ENCODE peak calls at places on chromosomes 1 and 21, in ten cellular contexts. U is right atrium auricular region; I is CD8-positive, alpha-beta T cell; D is lower lobe of right lung; X is nephron progenitor cell; C is colonic mucosa; H is GM10248; S is heart right ventricle; O is mammary epithelial cell; W is neural crest cell. P is an unnamed sample.

GRCh38 chr21:35338281-35338680 is 289.2 kb upstream of the RUNX1 start:
- DNase-seq in U (no peak), I (no peak), D (no peak), X (no peak), C (no peak), H (no peak), S (no peak), O (no peak), W (no peak), P (no peak)

GRCh38 chr1:92168657-92169056 is 49.1 kb upstream of the C1orf146 start:
- DNase-seq in U (no peak), I (no peak), D (no peak), X (no peak), C (no peak), H (no peak), S (no peak), O (no peak), W (no peak), P (no peak)

GRCh38 chr1:16324456-16324890 is 27.8 kb downstream of the FBXO42 start:
- DNase-seq in U (no peak), I (no peak), D (no peak), X (no peak), C (no peak), H (no peak), S (peak), O (peak), W (no peak), P (no peak)

GRCh38 chr1:31306278-31306677 is 9.4 kb downstream of the ZCCHC17 start:
- DNase-seq in U (no peak), I (no peak), D (no peak), X (no peak), C (no peak), H (no peak), S (no peak), O (peak), W (no peak), P (no peak)

GRCh38 chr1:29682171-29682917 is 446.0 kb downstream of the PTPRU start:
- DNase-seq in U (peak), I (peak), D (no peak), X (no peak), C (peak), H (no peak), S (peak), O (no peak), W (no peak), P (no peak)

GRCh38 chr1:168373869-168374268 is 93.2 kb downstream of the TBX19 start:
- DNase-seq in U (no peak), I (no peak), D (no peak), X (no peak), C (no peak), H (no peak), S (no peak), O (no peak), W (no peak), P (no peak)

GRCh38 chr1:61412601-61413000 is 312.3 kb downstream of the TM2D1 start:
- DNase-seq in U (no peak), I (no peak), D (no peak), X (no peak), C (no peak), H (no peak), S (no peak), O (no peak), W (no peak), P (no peak)

GRCh38 chr1:53319296-53320101 is 8.4 kb downstream of the LRP8 start:
- DNase-seq in U (no peak), I (no peak), D (peak), X (no peak), C (no peak), H (no peak), S (no peak), O (no peak), W (no peak), P (no peak)

GRCh38 chr1:241701483-241702290 is 49.6 kb downstream of the WDR64 start:
- DNase-seq in U (no peak), I (no peak), D (no peak), X (no peak), C (no peak), H (no peak), S (no peak), O (no peak), W (no peak), P (no peak)

GRCh38 chr1:115363171-115363570 is 25.1 kb upstream of the NGF start:
- DNase-seq in U (no peak), I (no peak), D (no peak), X (no peak), C (no peak), H (no peak), S (no peak), O (no peak), W (no peak), P (no peak)

GRCh38 chr1:201791051-201791774 is 37.7 kb upstream of the IPO9 start:
- DNase-seq in U (peak), I (no peak), D (no peak), X (no peak), C (no peak), H (no peak), S (peak), O (no peak), W (no peak), P (no peak)

GRCh38 chr1:156654700-156655099 is 12.8 kb downstream of the BCAN start:
- DNase-seq in U (no peak), I (no peak), D (no peak), X (no peak), C (no peak), H (no peak), S (no peak), O (no peak), W (no peak), P (no peak)

GRCh38 chr1:30811187-30811586 is 53.6 kb upstream of the LAPTM5 start:
- DNase-seq in U (no peak), I (no peak), D (no peak), X (no peak), C (no peak), H (no peak), S (no peak), O (no peak), W (no peak), P (no peak)

GRCh38 chr1:75985827-75986226 is 53.6 kb upstream of the ASB17 start:
- DNase-seq in U (no peak), I (no peak), D (no peak), X (no peak), C (no peak), H (peak), S (no peak), O (peak), W (no peak), P (no peak)

GRCh38 chr1:79928901-79929300 is 922.4 kb upstream of the ADGRL4 start:
- DNase-seq in U (no peak), I (no peak), D (no peak), X (no peak), C (no peak), H (no peak), S (no peak), O (no peak), W (no peak), P (no peak)

GRCh38 chr1:180854001-180854400 is 58.7 kb upstream of the KIAA1614 start:
- DNase-seq in U (no peak), I (no peak), D (no peak), X (no peak), C (no peak), H (no peak), S (no peak), O (no peak), W (no peak), P (no peak)

GRCh38 chr21:45353200-45353599 is 51.8 kb upstream of the COL18A1 start:
- DNase-seq in U (no peak), I (no peak), D (peak), X (no peak), C (no peak), H (no peak), S (no peak), O (no peak), W (no peak), P (no peak)

GRCh38 chr1:15323351-15323988 is 76.4 kb downstream of the FHAD1 start:
- DNase-seq in U (peak), I (peak), D (peak), X (peak), C (peak), H (peak), S (peak), O (peak), W (peak), P (peak)

GRCh38 chr1:23216771-23217420 is 406 bp downstream of the HTR1D start:
- DNase-seq in U (no peak), I (peak), D (no peak), X (peak), C (peak), H (peak), S (no peak), O (no peak), W (peak), P (peak)

GRCh38 chr1:23594927-23595353 is 35.6 kb upstream of the ID3 start:
- DNase-seq in U (no peak), I (no peak), D (no peak), X (no peak), C (no peak), H (no peak), S (no peak), O (no peak), W (no peak), P (peak)

GRCh38 chr1:186985889-186986491 is 157.2 kb downstream of the PLA2G4A start:
- DNase-seq in U (no peak), I (no peak), D (no peak), X (peak), C (no peak), H (peak), S (peak), O (peak), W (peak), P (no peak)

GRCh38 chr1:118716775-118717174 is 271.4 kb downstream of the TBX15 start:
- DNase-seq in U (no peak), I (no peak), D (no peak), X (no peak), C (no peak), H (no peak), S (no peak), O (no peak), W (no peak), P (no peak)

GRCh38 chr1:204261746-204262505 is 48.1 kb upstream of the GOLT1A start:
- DNase-seq in U (no peak), I (no peak), D (no peak), X (no peak), C (no peak), H (no peak), S (no peak), O (peak), W (no peak), P (no peak)

GRCh38 chr21:42495765-42496119 is 282 bp downstream of the RSPH1 start:
- DNase-seq in U (no peak), I (no peak), D (no peak), X (no peak), C (peak), H (no peak), S (no peak), O (no peak), W (no peak), P (no peak)

GRCh38 chr1:2382621-2383361 is 8.6 kb downstream of the MORN1 start:
- DNase-seq in U (no peak), I (peak), D (peak), X (peak), C (peak), H (peak), S (no peak), O (peak), W (peak), P (no peak)

GRCh38 chr1:1788646-1789431 is 10.6 kb upstream of the NADK start:
- DNase-seq in U (no peak), I (no peak), D (peak), X (no peak), C (peak), H (no peak), S (no peak), O (no peak), W (no peak), P (no peak)

GRCh38 chr1:13799502-13800283 is 99.7 kb downstream of the PRDM2 start:
- DNase-seq in U (no peak), I (no peak), D (no peak), X (no peak), C (no peak), H (no peak), S (no peak), O (no peak), W (no peak), P (no peak)

GRCh38 chr1:67542747-67543146 is 112.5 kb upstream of the SERBP1 start:
- DNase-seq in U (no peak), I (no peak), D (no peak), X (no peak), C (no peak), H (no peak), S (no peak), O (no peak), W (no peak), P (no peak)

GRCh38 chr1:30109853-30110252 is 613.5 kb downstream of the MATN1 start:
- DNase-seq in U (peak), I (no peak), D (no peak), X (no peak), C (no peak), H (no peak), S (peak), O (peak), W (no peak), P (no peak)

GRCh38 chr21:42289926-42290325 is 25.3 kb downstream of the TFF3 start:
- DNase-seq in U (no peak), I (no peak), D (peak), X (no peak), C (peak), H (no peak), S (peak), O (no peak), W (no peak), P (no peak)

GRCh38 chr1:156543066-156543465 is 29.3 kb downstream of the IQGAP3 start:
- DNase-seq in U (no peak), I (no peak), D (no peak), X (no peak), C (no peak), H (no peak), S (no peak), O (no peak), W (no peak), P (no peak)

GRCh38 chr1:12434174-12434573 is 183.8 kb downstream of the DHRS3 start:
- DNase-seq in U (no peak), I (peak), D (no peak), X (no peak), C (no peak), H (peak), S (no peak), O (peak), W (no peak), P (no peak)

GRCh38 chr1:23936481-23937176 is 23.0 kb upstream of the PNRC2 start:
- DNase-seq in U (no peak), I (no peak), D (no peak), X (peak), C (no peak), H (no peak), S (no peak), O (no peak), W (no peak), P (no peak)

GRCh38 chr1:35447278-35447677 is 109.9 kb downstream of the KIAA0319L start:
- DNase-seq in U (no peak), I (no peak), D (no peak), X (no peak), C (no peak), H (no peak), S (no peak), O (no peak), W (no peak), P (no peak)

GRCh38 chr21:25039461-25040380 is 567.6 kb downstream of the MRPL39 start:
- DNase-seq in U (no peak), I (no peak), D (no peak), X (no peak), C (no peak), H (peak), S (no peak), O (no peak), W (no peak), P (no peak)

GRCh38 chr1:118960567-118961136 is 27.5 kb downstream of the TBX15 start:
- DNase-seq in U (peak), I (no peak), D (no peak), X (peak), C (peak), H (no peak), S (no peak), O (no peak), W (no peak), P (no peak)

GRCh38 chr1:108532730-108533129 is 27.2 kb upstream of the EEIG2 start:
- DNase-seq in U (no peak), I (no peak), D (peak), X (no peak), C (no peak), H (no peak), S (no peak), O (no peak), W (no peak), P (no peak)

DNA sequence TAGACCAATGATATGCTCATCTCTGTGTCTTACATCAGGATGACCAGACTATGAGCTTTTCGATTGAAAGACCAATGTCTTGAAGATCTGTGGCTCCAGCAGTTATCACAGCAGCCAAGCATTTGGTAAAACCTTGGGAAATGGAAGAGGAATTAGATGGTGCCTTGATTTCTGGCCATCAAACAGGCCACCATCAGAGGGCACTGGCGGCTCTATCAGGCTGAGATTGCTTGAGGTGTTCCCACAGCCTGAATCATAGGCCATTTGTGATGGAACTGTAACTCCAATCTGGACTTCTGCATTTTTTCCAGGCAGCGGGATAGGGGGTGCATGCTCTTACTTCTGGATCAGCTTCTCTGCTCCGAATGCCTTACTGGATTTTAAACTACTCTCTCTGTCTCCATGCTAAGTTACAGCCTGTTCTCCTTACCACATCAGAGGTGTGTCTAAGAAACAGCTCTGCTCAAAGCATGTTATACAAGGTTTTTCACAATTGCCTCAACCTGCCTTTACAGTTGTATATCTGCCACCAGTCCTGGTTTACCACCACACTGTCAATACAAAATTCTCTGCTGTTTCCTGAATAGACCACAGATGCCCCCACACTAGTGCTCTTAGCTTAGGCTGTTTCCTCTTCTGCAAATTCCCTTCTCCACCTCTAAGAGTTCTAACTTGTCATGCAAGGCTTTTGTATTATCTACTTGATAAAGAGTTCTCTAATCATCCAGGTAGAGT is 180.9 kb downstream of the PTGER3 start:
- DNase-seq in U (no peak), I (no peak), D (no peak), X (no peak), C (no peak), H (no peak), S (no peak), O (no peak), W (no peak), P (no peak)
- TF ChIP-seq CTCF in U (no peak), I (no peak), D (no peak), X (no peak), C (no peak), H (no peak), S (no peak), O (no peak), W (no peak), P (no peak)

GRCh38 chr1:155117610-155118009 is 10.1 kb upstream of the EFNA1 start:
- DNase-seq in U (no peak), I (no peak), D (no peak), X (no peak), C (no peak), H (no peak), S (no peak), O (no peak), W (no peak), P (no peak)
- TF ChIP-seq CTCF in U (no peak), I (no peak), D (no peak), X (no peak), C (no peak), H (no peak), S (no peak), O (no peak), W (no peak), P (no peak)

GRCh38 chr21:17729455-17729854 is 89.7 kb downstream of the C21orf91 start:
- DNase-seq in U (no peak), I (no peak), D (no peak), X (no peak), C (no peak), H (no peak), S (no peak), O (no peak), W (no peak), P (no peak)

GRCh38 chr21:17727361-17727760 is 91.8 kb downstream of the C21orf91 start:
- DNase-seq in U (no peak), I (no peak), D (no peak), X (no peak), C (no peak), H (no peak), S (no peak), O (no peak), W (no peak), P (no peak)

GRCh38 chr21:17726047-17726446 is 93.1 kb downstream of the C21orf91 start:
- DNase-seq in U (no peak), I (no peak), D (no peak), X (no peak), C (no peak), H (no peak), S (no peak), O (no peak), W (no peak), P (no peak)

GRCh38 chr21:17730782-17731181 is 88.4 kb downstream of the C21orf91 start:
- DNase-seq in U (no peak), I (no peak), D (no peak), X (no peak), C (no peak), H (no peak), S (no peak), O (peak), W (no peak), P (no peak)

DNA sequence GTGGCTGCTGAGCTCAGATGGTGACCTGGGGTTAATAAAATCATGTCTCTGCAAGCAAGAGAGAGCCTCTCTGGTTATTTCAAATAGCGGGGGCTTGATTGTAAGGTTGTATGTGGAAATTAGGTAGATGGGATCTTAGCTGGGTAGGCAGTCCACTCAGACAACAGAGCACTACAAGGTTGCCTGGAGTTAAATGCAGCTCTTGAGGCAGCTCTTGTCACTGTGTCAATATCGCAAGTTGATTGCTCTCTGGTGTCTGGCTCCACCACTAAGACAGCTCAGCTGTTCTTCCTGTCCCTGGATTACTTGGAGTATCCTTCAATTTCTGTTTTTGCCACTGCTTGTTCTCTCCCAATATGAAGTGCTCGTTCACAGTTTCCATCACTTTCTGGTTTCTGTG is 93.8 kb downstream of the C21orf91 start:
- DNase-seq in U (no peak), I (no peak), D (no peak), X (no peak), C (no peak), H (no peak), S (no peak), O (no peak), W (no peak), P (no peak)
- TF ChIP-seq CTCF in U (no peak), I (no peak), D (no peak), X (no peak), C (no peak), H (no peak), S (no peak), O (no peak), W (no peak), P (no peak)

GRCh38 chr1:224733021-224733911 is 117.1 kb downstream of the CNIH3 start:
- DNase-seq in U (peak), I (no peak), D (no peak), X (no peak), C (no peak), H (peak), S (peak), O (peak), W (no peak), P (no peak)

GRCh38 chr1:224735159-224735558 is 119.0 kb downstream of the CNIH3 start:
- DNase-seq in U (no peak), I (no peak), D (no peak), X (no peak), C (no peak), H (no peak), S (no peak), O (no peak), W (no peak), P (no peak)

GRCh38 chr1:224736619-224737352 is 120.7 kb downstream of the CNIH3 start:
- DNase-seq in U (peak), I (no peak), D (no peak), X (no peak), C (no peak), H (peak), S (peak), O (peak), W (no peak), P (no peak)

GRCh38 chr1:224732367-224733006 is 116.4 kb downstream of the CNIH3 start:
- DNase-seq in U (no peak), I (no peak), D (no peak), X (no peak), C (no peak), H (no peak), S (no peak), O (no peak), W (no peak), P (no peak)

DNA sequence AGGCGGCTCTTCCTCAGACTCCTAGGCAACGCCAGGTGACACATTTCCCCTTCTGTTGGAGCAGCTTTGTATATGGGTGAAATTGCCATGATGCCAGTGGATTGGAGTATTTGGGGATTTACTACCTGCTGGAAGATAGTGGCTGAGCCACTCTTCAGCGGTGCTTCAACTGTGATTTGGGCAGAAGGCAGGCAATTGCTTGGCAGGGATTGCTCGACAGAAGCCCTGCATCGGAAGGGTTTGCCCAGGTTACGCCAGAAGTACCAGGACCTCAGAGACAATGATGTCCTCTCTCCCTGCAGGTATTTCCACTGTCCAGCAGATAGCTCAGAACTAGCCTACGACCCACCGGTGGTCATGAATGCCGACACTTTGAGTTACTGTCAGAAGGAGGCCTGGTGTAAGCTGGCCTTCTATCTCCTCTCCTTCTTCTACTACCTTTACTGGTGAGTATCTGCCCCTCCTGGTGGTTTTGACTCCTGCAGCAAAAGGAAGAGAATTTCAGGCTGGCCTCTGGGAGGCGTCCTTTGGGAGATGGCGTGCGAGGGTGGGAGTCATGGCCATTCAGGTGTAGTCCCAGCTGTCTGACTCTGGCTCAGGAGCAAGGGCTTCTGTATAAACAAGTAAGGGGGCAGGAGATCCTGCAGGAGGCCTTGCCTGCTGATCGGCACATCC is 118.3 kb downstream of the CNIH3 start:
- DNase-seq in U (no peak), I (no peak), D (no peak), X (no peak), C (no peak), H (no peak), S (no peak), O (no peak), W (no peak), P (no peak)
- TF ChIP-seq CTCF in U (no peak), I (no peak), D (no peak), X (no peak), C (no peak), H (peak), S (no peak), O (no peak), W (peak), P (no peak)

P was measured in activated B cell treated with CpG ODN at 0.5 μM for 24 hours.